ENCODE peak calls at places on chromosomes 7 and 10, in nine cellular contexts. R is T-helper 2 cell; V is RCC 7860; X is GM04503; B is GM13977; A is dorsolateral prefrontal cortex; H is PC-3; I is stimulated activated CD4-positive, alpha-beta T cell treated with anti-CD3 and anti-CD28 coated beads, Interleukin-2, amount 100 ng/mL, for 48 hours; Q is transverse colon. P is an unnamed sample.

GRCh38 chr7:149669121-149669818 is 104.1 kb downstream of the ZNF467 start:
- DNase-seq in X (no peak), R (no peak), V (peak; percentile 41), A (no peak), I (no peak), H (peak; percentile 43), Q (no peak), B (no peak), P (no peak)

GRCh38 chr10:114458955-114459354 is 54.7 kb upstream of the AFAP1L2 start:
- DNase-seq in B (peak; percentile 58), A (no peak), H (peak; percentile 47), I (peak; percentile 7), X (no peak), Q (peak; percentile 50), V (peak; percentile 26), R (no peak), P (peak; percentile 3)

GRCh38 chr10:27464993-27465392 is 39.1 kb upstream of the RAB18 start:
- DNase-seq in Q (no peak), V (no peak), X (no peak), I (no peak), A (no peak), R (no peak), B (no peak), H (no peak), P (no peak)

GRCh38 chr7:156942708-156943090 is 6.8 kb upstream of the NOM1 start:
- DNase-seq in X (no peak), H (no peak), R (no peak), B (peak; percentile 55), Q (no peak), I (no peak), V (no peak), A (no peak), P (no peak)

GRCh38 chr7:139937685-139938084 is 108.6 kb downstream of the TBXAS1 start:
- DNase-seq in V (no peak), X (no peak), B (no peak), I (no peak), H (no peak), A (no peak), Q (no peak), R (no peak), P (no peak)

GRCh38 chr7:11416641-11417040 is 415.4 kb downstream of the THSD7A start:
- DNase-seq in V (no peak), B (no peak), I (no peak), A (no peak), R (no peak), X (no peak), Q (no peak), H (no peak), P (no peak)

GRCh38 chr10:31343551-31343950 is 24.5 kb downstream of the ZEB1 start:
- DNase-seq in V (no peak), R (no peak), A (no peak), H (no peak), B (no peak), Q (no peak), I (no peak), X (no peak), P (no peak)

GRCh38 chr10:118730699-118731456 is 23.9 kb downstream of the CACUL1 start:
- DNase-seq in R (no peak), X (no peak), V (no peak), I (no peak), H (peak; percentile 52), A (no peak), Q (peak; percentile 19), B (no peak), P (peak; percentile 36)

GRCh38 chr7:46533946-46534345 is 612.9 kb upstream of the IGFBP3 start:
- DNase-seq in I (no peak), V (no peak), Q (no peak), X (no peak), B (no peak), H (no peak), A (no peak), R (no peak), P (no peak)

GRCh38 chr10:35606423-35606822 is 1.3 kb downstream of the GJD4 start:
- DNase-seq in I (no peak), X (peak; percentile 15), R (no peak), B (no peak), Q (no peak), V (no peak), H (peak; percentile 50), A (no peak), P (no peak)

GRCh38 chr10:130905386-130905785 is 406.1 kb downstream of the TCERG1L start:
- DNase-seq in H (no peak), A (no peak), R (no peak), X (no peak), V (no peak), Q (no peak), I (no peak), B (no peak), P (no peak)

GRCh38 chr10:124007102-124007772 is 86.2 kb downstream of the CHST15 start:
- DNase-seq in Q (peak; percentile 3), H (no peak), X (no peak), R (no peak), A (peak; percentile 12), B (no peak), I (no peak), V (no peak), P (no peak)

GRCh38 chr7:156889089-156889488 is 3.9 kb downstream of the LMBR1 start:
- DNase-seq in A (no peak), B (no peak), Q (no peak), I (no peak), V (no peak), X (no peak), H (no peak), R (no peak), P (no peak)

GRCh38 chr10:132114953-132115520 is 49.3 kb downstream of the JAKMIP3 start:
- DNase-seq in H (no peak), B (no peak), X (no peak), Q (no peak), R (no peak), V (no peak), A (peak; percentile 26), I (no peak), P (no peak)

GRCh38 chr10:22340362-22341189 is 4.7 kb upstream of the SPAG6 start:
- DNase-seq in I (no peak), H (peak; percentile 54), A (peak; percentile 69), X (no peak), V (peak; percentile 68), Q (peak; percentile 65), R (peak; percentile 26), B (peak; percentile 83), P (peak; percentile 69)

GRCh38 chr10:87816842-87817178 is 1.2 kb downstream of the ATAD1 start:
- DNase-seq in I (no peak), V (no peak), A (no peak), R (no peak), Q (no peak), B (no peak), X (no peak), H (peak; percentile 5), P (no peak)

GRCh38 chr7:125316451-125316850 is 386.8 kb upstream of the POT1 start:
- DNase-seq in H (peak; percentile 56), A (no peak), I (no peak), X (no peak), V (no peak), Q (no peak), B (no peak), R (no peak), P (no peak)

GRCh38 chr10:72037811-72038210 is 50.5 kb downstream of the SPOCK2 start:
- DNase-seq in X (no peak), I (no peak), H (no peak), A (no peak), B (no peak), R (no peak), V (no peak), Q (no peak), P (no peak)

GRCh38 chr7:104137971-104138370 is 69.8 kb downstream of the ORC5 start:
- DNase-seq in B (no peak), X (peak; percentile 30), R (no peak), Q (no peak), V (peak; percentile 32), H (peak; percentile 51), I (no peak), A (no peak), P (peak; percentile 25)

GRCh38 chr10:86198271-86198670 is 168.3 kb downstream of the GRID1 start:
- DNase-seq in I (no peak), X (no peak), B (no peak), V (no peak), R (no peak), A (no peak), Q (no peak), H (no peak), P (no peak)

GRCh38 chr7:39453743-39454355 is 112.4 kb upstream of the YAE1 start:
- DNase-seq in H (peak; percentile 65), X (no peak), I (peak; percentile 49), B (peak; percentile 53), V (peak; percentile 29), A (no peak), Q (peak; percentile 62), R (no peak), P (peak; percentile 4)

GRCh38 chr10:73649876-73650536 is 5.8 kb downstream of the SYNPO2L start:
- DNase-seq in R (no peak), I (no peak), B (no peak), X (peak; percentile 52), A (no peak), V (no peak), H (no peak), Q (no peak), P (no peak)

GRCh38 chr7:26143298-26144044 is 8.5 kb upstream of the NFE2L3 start:
- DNase-seq in V (no peak), Q (no peak), I (no peak), A (no peak), R (no peak), H (peak; percentile 68), B (no peak), X (peak; percentile 14), P (peak; percentile 50)

GRCh38 chr7:127850195-127850594 is 181.0 kb downstream of the LRRC4 start:
- DNase-seq in R (no peak), A (no peak), V (no peak), I (peak; percentile 19), H (no peak), B (no peak), X (no peak), Q (no peak), P (no peak)

GRCh38 chr10:61901829-61902447 is 439 bp downstream of the ARID5B start:
- DNase-seq in Q (peak; percentile 41), B (no peak), H (no peak), V (no peak), I (no peak), A (no peak), R (no peak), X (no peak), P (no peak)

GRCh38 chr7:4115442-4115841 is 566.7 kb upstream of the FOXK1 start:
- DNase-seq in B (no peak), X (no peak), R (no peak), Q (no peak), H (no peak), V (no peak), I (no peak), A (no peak), P (no peak)

GRCh38 chr7:44380179-44380830 is 54.9 kb upstream of the CAMK2B start:
- DNase-seq in X (no peak), Q (no peak), I (no peak), R (no peak), V (no peak), A (no peak), H (no peak), B (no peak), P (no peak)

GRCh38 chr7:116341222-116341907 is 131.0 kb downstream of the TES start:
- DNase-seq in X (no peak), R (no peak), A (no peak), I (no peak), H (peak; percentile 27), V (no peak), B (no peak), Q (no peak), P (no peak)

GRCh38 chr7:138886501-138886917 is 88.5 kb upstream of the ATP6V0A4 start:
- DNase-seq in A (no peak), I (peak; percentile 67), B (peak; percentile 74), V (peak; percentile 65), H (peak; percentile 88), Q (no peak), R (no peak), X (peak; percentile 37), P (peak; percentile 76)